ENCODE peak calls at places on chromosomes 16 and 17, in eight cellular contexts. O is HFFc6, H is breast epithelium, U is fibroblast of mammary gland, D is tibial nerve, M is uterus, Y is K562, N is MCF 10A. I is an unnamed sample.
A peak's percentile ranks its signal among the peaks of the same experiment; 100 is the strongest.

GRCh38 chr16:85584192-85584757 is 28.8 kb upstream of the GSE1 start:
- DNase-seq in O (no peak), H (no peak), U (no peak), D (no peak), M (no peak), Y (no peak), N (no peak), I (no peak)

GRCh38 chr17:42438600-42439567 is 15.8 kb upstream of the CAVIN1 start:
- DNase-seq in O (no peak), H (no peak), U (peak; percentile 53), D (no peak), M (no peak), Y (no peak), N (peak; percentile 51), I (peak; percentile 22)

GRCh38 chr16:71214771-71215381 is 15.6 kb downstream of the HYDIN start:
- DNase-seq in O (no peak), H (no peak), U (peak; percentile 0), D (no peak), M (no peak), Y (no peak), N (peak; percentile 20), I (no peak)

GRCh38 chr16:4249546-4249945 is 7.7 kb upstream of the SRL start:
- DNase-seq in O (no peak), H (no peak), U (no peak), D (no peak), M (no peak), Y (no peak), N (no peak), I (no peak)

GRCh38 chr17:17213775-17214174 is 7.6 kb upstream of the PLD6 start:
- DNase-seq in O (no peak), H (no peak), U (no peak), D (no peak), M (no peak), Y (no peak), N (no peak), I (no peak)

GRCh38 chr16:685967-686366 is 1.8 kb upstream of the JMJD8 start:
- DNase-seq in O (peak; percentile 37), H (no peak), U (peak; percentile 54), D (no peak), M (no peak), Y (no peak), N (peak; percentile 67), I (peak; percentile 65)

GRCh38 chr17:68291836-68292688 is 767 bp downstream of the ARSG start:
- DNase-seq in O (peak; percentile 57), H (peak; percentile 65), U (peak; percentile 55), D (peak; percentile 51), M (peak; percentile 28), Y (peak; percentile 77), N (peak; percentile 73), I (peak; percentile 75)

GRCh38 chr17:15490634-15491261 is 23.3 kb upstream of the CDRT4 start:
- DNase-seq in O (peak; percentile 68), H (no peak), U (peak; percentile 73), D (peak; percentile 56), M (peak; percentile 69), Y (peak; percentile 83), N (no peak), I (peak; percentile 10)

GRCh38 chr16:66580605-66581209 is 1.4 kb downstream of the CMTM2 start:
- DNase-seq in O (peak; percentile 72), H (no peak), U (peak; percentile 83), D (no peak), M (no peak), Y (no peak), N (peak; percentile 85), I (no peak)

GRCh38 chr16:54879681-54880080 is 51.0 kb upstream of the IRX5 start:
- DNase-seq in O (no peak), H (no peak), U (peak; percentile 3), D (no peak), M (no peak), Y (no peak), N (no peak), I (no peak)

GRCh38 chr16:88062341-88062861 is 111.2 kb downstream of the BANP start:
- DNase-seq in O (peak; percentile 84), H (no peak), U (peak; percentile 69), D (no peak), M (peak; percentile 45), Y (no peak), N (no peak), I (peak; percentile 37)

GRCh38 chr16:12876778-12877177 is 24.6 kb upstream of the SHISA9 start:
- DNase-seq in O (no peak), H (no peak), U (peak; percentile 49), D (no peak), M (no peak), Y (no peak), N (peak; percentile 46), I (no peak)

GRCh38 chr17:58331815-58332719 is 3.5 kb upstream of the TSPOAP1 start:
- DNase-seq in O (no peak), H (no peak), U (no peak), D (peak; percentile 43), M (no peak), Y (peak; percentile 85), N (no peak), I (no peak)

GRCh38 chr17:29241015-29241963 is 5.4 kb upstream of the CRYBA1 start:
- DNase-seq in O (peak; percentile 98), H (peak; percentile 33), U (peak; percentile 97), D (no peak), M (no peak), Y (no peak), N (peak; percentile 97), I (peak; percentile 6)

GRCh38 chr17:81053043-81053970 is 18.4 kb downstream of the BAIAP2 start:
- DNase-seq in O (no peak), H (no peak), U (no peak), D (no peak), M (no peak), Y (no peak), N (no peak), I (no peak)

GRCh38 chr16:75099075-75099667 is 17.4 kb downstream of the LDHD start:
- DNase-seq in O (no peak), H (no peak), U (no peak), D (no peak), M (no peak), Y (no peak), N (no peak), I (no peak)

GRCh38 chr16:54178491-54178976 is 108.1 kb downstream of the IRX3 start:
- DNase-seq in O (no peak), H (no peak), U (no peak), D (no peak), M (no peak), Y (no peak), N (no peak), I (peak; percentile 19)

GRCh38 chr16:57651344-57652333 is 16.5 kb upstream of the ADGRG3 start:
- DNase-seq in O (no peak), H (no peak), U (no peak), D (no peak), M (no peak), Y (peak; percentile 47), N (no peak), I (no peak)
- TF ChIP-seq CTCF in O (no peak), H (no peak), U (no peak), D (no peak), M (no peak), Y (peak; percentile 41), N (no peak), I (no peak)

GRCh38 chr17:77728022-77728671 is 230.4 kb upstream of the TNRC6C start:
- DNase-seq in O (peak; percentile 61), H (peak; percentile 35), U (peak; percentile 52), D (peak; percentile 63), M (peak; percentile 65), Y (no peak), N (no peak), I (no peak)
- TF ChIP-seq CTCF in O (peak; percentile 57), H (peak; percentile 37), U (peak; percentile 26), D (peak; percentile 22), M (peak; percentile 20), Y (peak; percentile 41), N (no peak), I (no peak)

GRCh38 chr17:44221072-44221861 is 1.8 kb upstream of the UBTF start:
- DNase-seq in O (peak; percentile 69), H (peak; percentile 53), U (peak; percentile 78), D (peak; percentile 55), M (peak; percentile 72), Y (peak; percentile 69), N (peak; percentile 80), I (peak; percentile 76)

GRCh38 chr17:44223574-44224046 is 4.1 kb upstream of the UBTF start:
- DNase-seq in O (no peak), H (no peak), U (peak; percentile 95), D (no peak), M (peak; percentile 62), Y (no peak), N (peak; percentile 96), I (no peak)

GRCh38 chr17:44221862-44222111 is 2.3 kb upstream of the UBTF start:
- DNase-seq in O (no peak), H (no peak), U (no peak), D (no peak), M (no peak), Y (no peak), N (no peak), I (no peak)

GRCh38 chr17:44220211-44221071 is 966 bp upstream of the UBTF start:
- DNase-seq in O (no peak), H (no peak), U (peak; percentile 41), D (no peak), M (no peak), Y (peak; percentile 82), N (peak; percentile 42), I (peak; percentile 51)

DNA sequence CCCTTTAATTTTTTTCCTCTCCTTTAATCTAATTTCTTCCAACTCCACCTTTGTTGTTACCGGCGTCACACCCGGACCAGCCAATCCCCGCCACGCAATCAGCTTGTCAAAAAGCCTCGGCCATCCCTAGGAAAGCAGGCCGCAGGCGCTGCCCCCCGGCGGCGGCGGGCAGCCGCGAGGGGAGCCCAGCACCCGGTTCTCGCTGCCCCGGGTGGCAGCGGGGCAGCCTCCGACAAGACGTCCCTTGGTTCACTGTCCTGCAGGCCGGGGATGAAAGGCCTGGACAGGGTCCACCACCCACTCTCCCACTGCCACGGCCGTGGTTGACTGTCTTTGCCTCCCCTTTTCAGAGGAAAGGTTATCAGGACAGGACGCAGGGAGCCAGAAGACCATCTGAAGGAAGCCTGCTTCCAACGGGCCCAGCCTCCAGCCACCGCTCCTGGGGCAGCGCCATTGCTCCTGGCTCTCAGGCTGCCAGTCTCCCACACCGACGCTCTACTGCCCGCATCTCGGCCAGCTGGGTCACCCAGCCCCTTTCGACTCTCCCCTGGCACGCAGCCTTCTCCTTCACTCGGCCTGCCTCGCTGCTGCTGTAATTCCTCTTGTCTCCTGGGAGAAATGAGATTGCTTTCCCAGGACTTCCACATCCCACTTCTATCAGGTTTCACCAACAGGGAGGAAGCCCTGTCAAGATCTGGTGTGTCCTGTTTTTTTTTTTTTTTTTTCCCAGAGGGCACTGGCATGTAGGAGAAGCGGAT is 2.8 kb upstream of the UBTF start:
- DNase-seq in O (peak; percentile 65), H (no peak), U (peak; percentile 89), D (peak; percentile 67), M (peak; percentile 85), Y (no peak), N (peak; percentile 72), I (peak; percentile 65)
- TF ChIP-seq CTCF in O (peak; percentile 30), H (no peak), U (no peak), D (peak; percentile 26), M (peak; percentile 33), Y (peak; percentile 47), N (no peak), I (no peak)

DNA sequence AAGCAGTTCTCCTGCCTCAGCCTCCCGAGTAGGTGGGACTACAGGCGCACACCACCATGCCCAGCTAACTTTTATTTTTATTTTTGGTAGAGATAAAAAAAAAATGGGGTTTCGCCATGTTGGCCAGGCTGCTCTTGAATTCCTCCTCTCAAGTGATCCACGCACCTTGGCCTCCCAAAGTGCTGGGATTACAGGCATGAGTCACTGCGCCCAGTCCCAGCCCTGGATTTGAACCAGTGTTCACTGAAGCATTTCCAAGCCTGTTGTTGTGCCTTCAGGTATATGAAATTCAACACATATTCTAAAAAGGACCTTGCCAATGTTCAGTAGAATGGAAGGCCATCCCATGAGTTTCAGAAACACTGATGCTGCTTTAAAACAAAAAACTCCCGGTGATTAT is 165.3 kb downstream of the SLC39A11 start:
- DNase-seq in O (no peak), H (no peak), U (no peak), D (no peak), M (no peak), Y (no peak), N (no peak), I (no peak)
- TF ChIP-seq CTCF in O (no peak), H (no peak), U (no peak), D (no peak), M (no peak), Y (no peak), N (no peak), I (no peak)

I was measured in nephron progenitor cell.